ENCODE peak calls at places on chromosomes 3 and 15, in five cellular contexts. One of them, this sample, is unnamed.

GRCh38 chr3:36455406-36455805 is 75.1 kb downstream of the STAC start:
- DNase-seq in left ventricle myocardium inferior: no peak
- DNase-seq in cardiac muscle cell: no peak
- DNase-seq in aorta: no peak
- DNase-seq in psoas muscle: no peak
- DNase-seq in this sample: no peak

GRCh38 chr3:86982883-86983282 is 8.1 kb downstream of the VGLL3 start:
- DNase-seq in left ventricle myocardium inferior: no peak
- DNase-seq in cardiac muscle cell: no peak
- DNase-seq in aorta: no peak
- DNase-seq in psoas muscle: no peak
- DNase-seq in this sample: no peak

GRCh38 chr3:187610926-187611545 is 59.2 kb downstream of the SST start:
- DNase-seq in left ventricle myocardium inferior: no peak
- DNase-seq in cardiac muscle cell: no peak
- DNase-seq in aorta: no peak
- DNase-seq in psoas muscle: no peak
- DNase-seq in this sample: no peak

GRCh38 chr3:40207796-40208195 is 101.7 kb upstream of the EIF1B start:
- DNase-seq in left ventricle myocardium inferior: no peak
- DNase-seq in cardiac muscle cell: no peak
- DNase-seq in aorta: no peak
- DNase-seq in psoas muscle: no peak
- DNase-seq in this sample: no peak

GRCh38 chr3:42690191-42690590 is 4.9 kb downstream of the KLHL40 start:
- DNase-seq in left ventricle myocardium inferior: peak; percentile 2
- DNase-seq in cardiac muscle cell: no peak
- DNase-seq in aorta: peak; percentile 53
- DNase-seq in psoas muscle: peak; percentile 40
- DNase-seq in this sample: peak; percentile 45

GRCh38 chr3:133845127-133845526 is 39.5 kb downstream of the SRPRB start:
- DNase-seq in left ventricle myocardium inferior: no peak
- DNase-seq in cardiac muscle cell: no peak
- DNase-seq in aorta: no peak
- DNase-seq in psoas muscle: no peak
- DNase-seq in this sample: peak; percentile 1

GRCh38 chr3:143951351-143951971 is 20.2 kb upstream of the DIPK2A start:
- DNase-seq in left ventricle myocardium inferior: no peak
- DNase-seq in cardiac muscle cell: peak; percentile 46
- DNase-seq in aorta: no peak
- DNase-seq in psoas muscle: no peak
- DNase-seq in this sample: no peak

GRCh38 chr3:38129058-38129457 is 7.9 kb downstream of the ACAA1 start:
- DNase-seq in left ventricle myocardium inferior: no peak
- DNase-seq in cardiac muscle cell: no peak
- DNase-seq in aorta: no peak
- DNase-seq in psoas muscle: no peak
- DNase-seq in this sample: no peak

GRCh38 chr15:47066386-47066785 is 650.9 kb upstream of the SEMA6D start:
- DNase-seq in left ventricle myocardium inferior: no peak
- DNase-seq in cardiac muscle cell: no peak
- DNase-seq in aorta: no peak
- DNase-seq in psoas muscle: no peak
- DNase-seq in this sample: no peak

GRCh38 chr3:136381051-136381450 is 130.9 kb downstream of the PCCB start:
- DNase-seq in left ventricle myocardium inferior: no peak
- DNase-seq in cardiac muscle cell: no peak
- DNase-seq in aorta: no peak
- DNase-seq in psoas muscle: no peak
- DNase-seq in this sample: no peak

GRCh38 chr15:82647045-82647834 is at the start of gene CPEB1:
- DNase-seq in left ventricle myocardium inferior: peak; percentile 52
- DNase-seq in cardiac muscle cell: peak; percentile 45
- DNase-seq in aorta: peak; percentile 87
- DNase-seq in psoas muscle: peak; percentile 78
- DNase-seq in this sample: no peak

GRCh38 chr3:13710251-13710650 is 161.3 kb downstream of the FBLN2 start:
- DNase-seq in left ventricle myocardium inferior: no peak
- DNase-seq in cardiac muscle cell: no peak
- DNase-seq in aorta: no peak
- DNase-seq in psoas muscle: no peak
- DNase-seq in this sample: peak; percentile 39

GRCh38 chr3:100329800-100330489 is 4.6 kb upstream of the NIT2 start:
- DNase-seq in left ventricle myocardium inferior: no peak
- DNase-seq in cardiac muscle cell: no peak
- DNase-seq in aorta: no peak
- DNase-seq in psoas muscle: no peak
- DNase-seq in this sample: no peak

GRCh38 chr15:64686130-64686735 is 89.2 kb downstream of the RBPMS2 start:
- DNase-seq in left ventricle myocardium inferior: no peak
- DNase-seq in cardiac muscle cell: peak; percentile 76
- DNase-seq in aorta: no peak
- DNase-seq in psoas muscle: no peak
- DNase-seq in this sample: no peak

GRCh38 chr15:34366271-34367043 is 539 bp downstream of the LPCAT4 start:
- DNase-seq in left ventricle myocardium inferior: peak; percentile 70
- DNase-seq in cardiac muscle cell: peak; percentile 90
- DNase-seq in aorta: peak; percentile 85
- DNase-seq in psoas muscle: peak; percentile 72
- DNase-seq in this sample: peak; percentile 82

GRCh38 chr3:180036678-180037455 is at the start of gene PEX5L:
- DNase-seq in left ventricle myocardium inferior: peak; percentile 37
- DNase-seq in cardiac muscle cell: peak; percentile 90
- DNase-seq in aorta: peak; percentile 77
- DNase-seq in psoas muscle: peak; percentile 54
- DNase-seq in this sample: peak; percentile 80

GRCh38 chr3:129021140-129021551 is 20.0 kb downstream of the EFCC1 start:
- DNase-seq in left ventricle myocardium inferior: no peak
- DNase-seq in cardiac muscle cell: no peak
- DNase-seq in aorta: peak; percentile 9
- DNase-seq in psoas muscle: no peak
- DNase-seq in this sample: peak; percentile 5

GRCh38 chr3:25294406-25294805 is 133.7 kb upstream of the RARB start:
- DNase-seq in left ventricle myocardium inferior: no peak
- DNase-seq in cardiac muscle cell: no peak
- DNase-seq in aorta: no peak
- DNase-seq in psoas muscle: no peak
- DNase-seq in this sample: no peak

GRCh38 chr15:80636675-80637074 is 58.4 kb upstream of the ABHD17C start:
- DNase-seq in left ventricle myocardium inferior: no peak
- DNase-seq in cardiac muscle cell: no peak
- DNase-seq in aorta: no peak
- DNase-seq in psoas muscle: no peak
- DNase-seq in this sample: no peak

GRCh38 chr15:46304320-46304719 is 669.5 kb downstream of the SQOR start:
- DNase-seq in left ventricle myocardium inferior: no peak
- DNase-seq in cardiac muscle cell: peak; percentile 40
- DNase-seq in aorta: no peak
- DNase-seq in psoas muscle: no peak
- DNase-seq in this sample: no peak

GRCh38 chr3:195522254-195523023 is 20.7 kb downstream of the PPP1R2 start:
- DNase-seq in left ventricle myocardium inferior: no peak
- DNase-seq in cardiac muscle cell: peak; percentile 51
- DNase-seq in aorta: no peak
- DNase-seq in psoas muscle: no peak
- DNase-seq in this sample: no peak

GRCh38 chr3:32384938-32385337 is 6.7 kb upstream of the CMTM7 start:
- DNase-seq in left ventricle myocardium inferior: no peak
- DNase-seq in cardiac muscle cell: no peak
- DNase-seq in aorta: no peak
- DNase-seq in psoas muscle: no peak
- DNase-seq in this sample: no peak

GRCh38 chr15:99437315-99438221 is 128.2 kb upstream of the MEF2A start:
- DNase-seq in left ventricle myocardium inferior: no peak
- DNase-seq in cardiac muscle cell: no peak
- DNase-seq in aorta: peak; percentile 72
- DNase-seq in psoas muscle: peak; percentile 64
- DNase-seq in this sample: peak; percentile 45

GRCh38 chr3:29453278-29453961 is 172.5 kb downstream of the RBMS3 start:
- DNase-seq in left ventricle myocardium inferior: no peak
- DNase-seq in cardiac muscle cell: no peak
- DNase-seq in aorta: no peak
- DNase-seq in psoas muscle: peak; percentile 59
- DNase-seq in this sample: peak; percentile 52

GRCh38 chr3:131716943-131717342 is 214.2 kb upstream of the MRPL3 start:
- DNase-seq in left ventricle myocardium inferior: no peak
- DNase-seq in cardiac muscle cell: no peak
- DNase-seq in aorta: no peak
- DNase-seq in psoas muscle: no peak
- DNase-seq in this sample: no peak

GRCh38 chr3:52456169-52456799 is 880 bp downstream of the NISCH start:
- DNase-seq in left ventricle myocardium inferior: no peak
- DNase-seq in cardiac muscle cell: no peak
- DNase-seq in aorta: no peak
- DNase-seq in psoas muscle: no peak
- DNase-seq in this sample: peak; percentile 66

GRCh38 chr3:171644681-171645080 is 165.6 kb downstream of the PLD1 start:
- DNase-seq in left ventricle myocardium inferior: no peak
- DNase-seq in cardiac muscle cell: no peak
- DNase-seq in aorta: no peak
- DNase-seq in psoas muscle: no peak
- DNase-seq in this sample: no peak

GRCh38 chr3:59313365-59313764 is 263.5 kb upstream of the CFAP20DC start:
- DNase-seq in left ventricle myocardium inferior: peak; percentile 51
- DNase-seq in cardiac muscle cell: peak; percentile 63
- DNase-seq in aorta: no peak
- DNase-seq in psoas muscle: no peak
- DNase-seq in this sample: peak; percentile 69

DNA sequence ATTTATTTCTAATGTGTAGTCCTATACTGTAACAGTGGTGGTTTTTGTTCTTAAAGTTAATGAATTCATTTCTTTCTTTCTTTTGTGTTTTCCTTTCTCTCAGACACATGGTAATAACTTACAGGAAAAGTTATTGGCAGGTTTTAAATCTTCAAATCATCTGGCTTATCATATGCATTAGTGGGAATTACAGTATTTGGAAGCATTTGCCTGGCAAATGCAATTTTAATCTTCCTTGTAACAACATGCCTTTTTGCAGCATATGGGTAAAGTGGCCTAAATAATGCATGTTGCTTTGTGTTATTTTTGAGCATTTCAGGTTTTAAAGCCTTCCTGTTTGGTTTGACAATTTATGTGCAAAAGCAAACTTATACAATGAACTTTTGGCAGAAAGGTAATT is 66.8 kb downstream of the GALK2 start:
- DNase-seq in left ventricle myocardium inferior: no peak
- DNase-seq in cardiac muscle cell: no peak
- DNase-seq in aorta: no peak
- DNase-seq in psoas muscle: no peak
- DNase-seq in this sample: no peak
- H3K27me3 ChIP-seq in left ventricle myocardium inferior: no peaks in the 10 kb centered on the region
- H3K27me3 ChIP-seq in cardiac muscle cell: no peaks in the 10 kb centered on the region
- H3K27me3 ChIP-seq in aorta: no peaks in the 10 kb centered on the region
- H3K27me3 ChIP-seq in psoas muscle: no peaks in the 10 kb centered on the region
- H3K27me3 ChIP-seq in this sample: no peaks in the 10 kb centered on the region

GRCh38 chr15:71279757-71280141 is 164.5 kb downstream of the THSD4 start:
- DNase-seq in left ventricle myocardium inferior: no peak
- DNase-seq in cardiac muscle cell: no peak
- DNase-seq in aorta: no peak
- DNase-seq in psoas muscle: no peak
- DNase-seq in this sample: no peak
- H3K4me1 ChIP-seq in left ventricle myocardium inferior: peaks cover 30% of the 10 kb centered on the region
- H3K4me1 ChIP-seq in cardiac muscle cell: no peaks in the 10 kb centered on the region
- H3K4me1 ChIP-seq in aorta: peaks cover 5% of the 10 kb centered on the region
- H3K4me1 ChIP-seq in psoas muscle: peaks cover 8% of the 10 kb centered on the region
- H3K4me1 ChIP-seq in this sample: peaks cover 20% of the 10 kb centered on the region

DNA sequence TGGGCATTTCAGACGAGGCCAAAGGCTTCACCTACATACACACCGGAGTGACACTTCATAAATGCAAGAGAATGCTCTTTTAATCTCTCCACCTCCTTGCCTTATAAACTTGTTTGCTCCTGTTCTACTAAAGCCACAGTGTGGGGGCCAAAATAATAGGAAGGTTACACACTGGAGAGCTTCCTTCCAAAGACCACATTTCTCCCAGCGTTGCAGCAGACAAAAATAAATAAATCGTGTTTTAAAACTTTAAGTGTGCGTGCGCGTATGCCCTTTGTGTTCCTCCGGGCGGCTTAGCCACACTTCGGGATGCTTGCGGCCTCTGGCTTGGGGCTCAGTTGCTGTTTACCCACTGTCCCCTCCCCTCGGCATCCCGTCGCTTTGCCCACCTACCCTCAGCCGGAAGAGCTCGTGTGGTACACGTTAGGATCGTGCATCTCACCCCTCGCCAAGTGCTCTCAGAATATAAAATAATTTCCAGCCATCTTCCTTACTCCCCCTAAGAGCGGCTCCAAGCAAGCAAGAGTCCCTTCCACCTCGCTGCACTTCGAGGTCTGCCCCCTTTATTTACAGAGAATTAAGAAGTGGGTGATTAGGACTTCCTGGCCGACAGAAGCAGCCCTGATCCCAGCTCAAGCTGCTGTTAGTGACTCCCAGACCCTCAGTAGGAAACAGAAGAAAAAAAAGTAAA is 3.3 kb downstream of the MEIS2 start:
- DNase-seq in left ventricle myocardium inferior: no peak
- DNase-seq in cardiac muscle cell: no peak
- DNase-seq in aorta: peak; percentile 67
- DNase-seq in psoas muscle: no peak
- DNase-seq in this sample: no peak
- H3K4me3 ChIP-seq in left ventricle myocardium inferior: peak overlapping the region; percentile 76
- H3K4me3 ChIP-seq in cardiac muscle cell: peak overlapping the region; percentile 98
- H3K4me3 ChIP-seq in aorta: peak overlapping the region; percentile 79
- H3K4me3 ChIP-seq in psoas muscle: peak overlapping the region; percentile 89
- H3K4me3 ChIP-seq in this sample: peak overlapping the region; percentile 76

DNA sequence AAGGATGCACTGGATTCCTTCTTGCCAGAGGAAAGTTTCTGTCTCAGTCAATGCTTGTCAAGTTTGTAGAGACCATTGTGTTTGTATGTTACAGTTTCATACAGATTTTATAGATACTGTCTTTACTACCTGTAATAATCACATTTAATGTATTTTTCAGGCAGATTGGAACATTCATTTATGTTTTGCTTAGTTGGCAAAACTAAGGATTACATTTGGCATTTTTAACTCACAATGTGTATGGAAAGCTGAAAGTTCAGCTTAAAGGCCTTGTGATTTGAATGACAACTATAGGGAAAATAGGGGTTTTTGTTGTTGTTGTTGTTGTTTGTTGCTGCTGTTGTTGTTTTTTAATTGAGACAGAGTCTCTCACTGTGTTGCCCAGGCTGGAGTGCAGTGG is 137.6 kb downstream of the VPS8 start:
- DNase-seq in left ventricle myocardium inferior: no peak
- DNase-seq in cardiac muscle cell: no peak
- DNase-seq in aorta: no peak
- DNase-seq in psoas muscle: no peak
- DNase-seq in this sample: no peak
- H3K27me3 ChIP-seq in left ventricle myocardium inferior: no peaks in the 10 kb centered on the region
- H3K27me3 ChIP-seq in cardiac muscle cell: no peaks in the 10 kb centered on the region
- H3K27me3 ChIP-seq in aorta: no peaks in the 10 kb centered on the region
- H3K27me3 ChIP-seq in psoas muscle: no peaks in the 10 kb centered on the region
- H3K27me3 ChIP-seq in this sample: no peaks in the 10 kb centered on the region

This sample was measured in upper lobe of right lung.